ENCODE peak calls at places on chromosomes 6 and 20, in four cellular contexts. V is ovary, R is SJSA1, G is IMR-90. I is an unnamed sample.

GRCh38 chr20:58669287-58670006 is 18.4 kb downstream of the STX16 start:
- DNase-seq in V (no peak), R (no peak), G (no peak), I (peak; percentile 26)

GRCh38 chr6:155646443-155646842 is 190.8 kb upstream of the NOX3 start:
- DNase-seq in V (no peak), R (no peak), G (peak; percentile 32), I (no peak)

GRCh38 chr6:41503841-41504525 is 42.2 kb upstream of the FOXP4 start:
- DNase-seq in V (peak; percentile 72), R (peak; percentile 99), G (peak; percentile 73), I (no peak)

GRCh38 chr20:6956574-6956973 is 189.1 kb downstream of the BMP2 start:
- DNase-seq in V (no peak), R (no peak), G (no peak), I (no peak)

GRCh38 chr6:36666726-36667591 is 11.6 kb upstream of the CDKN1A start:
- DNase-seq in V (peak; percentile 93), R (peak; percentile 76), G (peak; percentile 96), I (peak; percentile 71)

GRCh38 chr20:63850689-63851547 is 10.4 kb upstream of the ABHD16B start:
- DNase-seq in V (peak; percentile 34), R (no peak), G (no peak), I (no peak)

GRCh38 chr6:26020983-26021349 is 58.4 kb downstream of the TRIM38 start:
- DNase-seq in V (peak; percentile 77), R (peak; percentile 90), G (peak; percentile 74), I (peak; percentile 41)

GRCh38 chr6:13194852-13195251 is 133.5 kb downstream of the TBC1D7 start:
- DNase-seq in V (peak; percentile 36), R (peak; percentile 22), G (peak; percentile 65), I (no peak)

GRCh38 chr6:5995705-5996686 is 10.7 kb downstream of the NRN1 start:
- DNase-seq in V (peak; percentile 59), R (peak; percentile 62), G (peak; percentile 19), I (no peak)

GRCh38 chr6:139742671-139743070 is 368.2 kb upstream of the CITED2 start:
- DNase-seq in V (no peak), R (no peak), G (no peak), I (no peak)

GRCh38 chr20:32155017-32155965 is 45.8 kb downstream of the TM9SF4 start:
- DNase-seq in V (peak; percentile 70), R (peak; percentile 80), G (peak; percentile 88), I (peak; percentile 42)

GRCh38 chr20:59151820-59152219 is 11.8 kb upstream of the ZNF831 start:
- DNase-seq in V (no peak), R (no peak), G (no peak), I (no peak)

GRCh38 chr20:61662226-61662945 is 403.3 kb downstream of the TAF4 start:
- DNase-seq in V (no peak), R (no peak), G (no peak), I (no peak)

GRCh38 chr6:45655630-45656422 is 278.1 kb upstream of the SUPT3H start:
- DNase-seq in V (no peak), R (peak; percentile 99), G (peak; percentile 99), I (no peak)

GRCh38 chr20:36601546-36601945 is 4.0 kb upstream of the RAB5IF start:
- DNase-seq in V (no peak), R (no peak), G (no peak), I (no peak)

GRCh38 chr20:5127204-5127858 is 523 bp downstream of the CDS2 start:
- DNase-seq in V (peak; percentile 63), R (peak; percentile 33), G (peak; percentile 56), I (peak; percentile 44)

GRCh38 chr6:54864272-54864671 is 17.7 kb downstream of the FAM83B start:
- DNase-seq in V (no peak), R (no peak), G (no peak), I (no peak)

GRCh38 chr6:50047026-50047425 is 2.7 kb downstream of the DEFB112 start:
- DNase-seq in V (no peak), R (no peak), G (no peak), I (no peak)

GRCh38 chr6:143293526-143293925 is 157.0 kb downstream of the ADAT2 start:
- DNase-seq in V (no peak), R (no peak), G (no peak), I (no peak)

GRCh38 chr6:147040041-147040440 is 164.2 kb upstream of the STXBP5 start:
- DNase-seq in V (no peak), R (no peak), G (peak; percentile 55), I (no peak)

GRCh38 chr20:25248501-25249172 is 752 bp downstream of the PYGB start:
- DNase-seq in V (peak; percentile 68), R (peak; percentile 49), G (peak; percentile 37), I (no peak)
- H3K27ac ChIP-seq in V (peak overlapping the region; percentile 7), R (peak overlapping the region; percentile 70), G (peak overlapping the region; percentile 98), I (peak overlapping the region; percentile 84)

GRCh38 chr6:10395171-10395945 is 19.5 kb downstream of the TFAP2A start:
- DNase-seq in V (no peak), R (peak; percentile 26), G (no peak), I (no peak)
- H3K27ac ChIP-seq in V (no peak overlapping the region), R (no peak overlapping the region), G (no peak overlapping the region), I (no peak overlapping the region)

GRCh38 chr20:17612287-17612974 is 42.6 kb downstream of the DSTN start:
- DNase-seq in V (no peak), R (peak; percentile 78), G (peak; percentile 50), I (no peak)
- H3K27ac ChIP-seq in V (no peak overlapping the region), R (peak overlapping the region; percentile 68), G (peak overlapping the region; percentile 21), I (no peak overlapping the region)

GRCh38 chr6:98605705-98606104 is 228.7 kb upstream of the POU3F2 start:
- DNase-seq in V (no peak), R (no peak), G (no peak), I (no peak)

DNA sequence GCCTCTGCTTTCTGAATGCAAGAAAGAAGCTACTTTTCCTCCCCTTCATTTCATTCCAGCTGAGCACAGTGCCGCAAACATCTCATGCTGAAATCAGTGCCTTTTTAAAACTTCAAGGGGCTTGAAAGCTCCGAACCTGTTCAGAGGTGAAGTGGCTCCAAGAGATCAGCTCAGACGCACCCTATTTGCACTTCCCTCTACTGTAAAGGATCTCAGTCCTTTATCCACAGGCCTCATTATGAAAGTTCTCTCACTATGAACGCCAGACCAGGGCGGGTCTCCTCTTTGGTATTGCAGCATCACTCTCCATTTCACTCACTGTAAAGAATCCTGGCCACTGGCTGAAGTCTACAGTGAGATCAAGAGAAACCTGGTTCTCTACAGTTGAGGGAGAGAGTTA is 232.7 kb upstream of the POU3F2 start:
- DNase-seq in V (no peak), R (no peak), G (no peak), I (no peak)
- H3K27ac ChIP-seq in V (no peak overlapping the region), R (no peak overlapping the region), G (no peak overlapping the region), I (no peak overlapping the region)

GRCh38 chr20:14865731-14866130 is 528.3 kb upstream of the FLRT3 start:
- DNase-seq in V (no peak), R (no peak), G (no peak), I (no peak)
- H3K27ac ChIP-seq in V (no peak overlapping the region), R (no peak overlapping the region), G (no peak overlapping the region), I (no peak overlapping the region)

GRCh38 chr6:44004136-44004535 is 123.1 kb downstream of the MRPL14 start:
- DNase-seq in V (no peak), R (no peak), G (no peak), I (no peak)
- H3K27ac ChIP-seq in V (no peak overlapping the region), R (no peak overlapping the region), G (no peak overlapping the region), I (no peak overlapping the region)

GRCh38 chr6:1395941-1396908 is 6.8 kb downstream of the FOXF2 start:
- DNase-seq in V (no peak), R (peak; percentile 78), G (no peak), I (no peak)
- H3K27ac ChIP-seq in V (no peak overlapping the region), R (peak overlapping the region; percentile 67), G (peak overlapping the region; percentile 66), I (no peak overlapping the region)

GRCh38 chr6:101281266-101281665 is 112.2 kb upstream of the GRIK2 start:
- DNase-seq in V (no peak), R (no peak), G (no peak), I (no peak)
- H3K27ac ChIP-seq in V (no peak overlapping the region), R (no peak overlapping the region), G (no peak overlapping the region), I (no peak overlapping the region)

GRCh38 chr6:23650676-23651075 is 475.3 kb upstream of the NRSN1 start:
- DNase-seq in V (no peak), R (no peak), G (no peak), I (peak; percentile 63)
- H3K27ac ChIP-seq in V (no peak overlapping the region), R (no peak overlapping the region), G (no peak overlapping the region), I (peak overlapping the region; percentile 80)

GRCh38 chr6:125904871-125905270 is 51.7 kb upstream of the HINT3 start:
- DNase-seq in V (no peak), R (no peak), G (peak; percentile 78), I (no peak)
- H3K27ac ChIP-seq in V (no peak overlapping the region), R (no peak overlapping the region), G (no peak overlapping the region), I (no peak overlapping the region)